ENCODE peak calls at places on chromosomes 6 and 20, in five cellular contexts. V is HCT116, I is transverse colon, J is neuronal stem cell, B is adrenal gland. H is an unnamed sample. For H3K4me1, the result is how much of the 10 kb centered on the place peaks cover.

GRCh38 chr6:50361641-50362331 is 312.1 kb upstream of the DEFB112 start:
- DNase-seq in V (no peak), I (no peak), J (no peak), B (no peak), H (no peak)

GRCh38 chr6:37125779-37126553 is 44.0 kb upstream of the PIM1 start:
- DNase-seq in V (no peak), I (no peak), J (peak), B (no peak), H (no peak)

GRCh38 chr6:15435468-15435867 is 189.6 kb downstream of the JARID2 start:
- DNase-seq in V (no peak), I (no peak), J (no peak), B (no peak), H (no peak)

GRCh38 chr20:63461364-63461763 is 11.1 kb downstream of the KCNQ2 start:
- DNase-seq in V (no peak), I (no peak), J (no peak), B (no peak), H (no peak)

GRCh38 chr6:23213193-23213592 is 643.8 kb downstream of the HDGFL1 start:
- DNase-seq in V (no peak), I (no peak), J (no peak), B (no peak), H (no peak)

GRCh38 chr6:49849121-49849907 is 17.0 kb downstream of the CRISP1 start:
- DNase-seq in V (peak), I (no peak), J (peak), B (no peak), H (no peak)

GRCh38 chr6:53664623-53665022 is 933 bp downstream of the KLHL31 start:
- DNase-seq in V (no peak), I (no peak), J (no peak), B (no peak), H (no peak)

GRCh38 chr20:3934628-3935027 is 45.4 kb downstream of the PANK2 start:
- DNase-seq in V (no peak), I (no peak), J (no peak), B (no peak), H (no peak)

GRCh38 chr20:57787151-57787968 is 77.5 kb upstream of the PMEPA1 start:
- DNase-seq in V (no peak), I (no peak), J (no peak), B (no peak), H (no peak)

GRCh38 chr6:56279346-56280080 is 32.1 kb upstream of the COL21A1 start:
- DNase-seq in V (peak), I (no peak), J (no peak), B (no peak), H (no peak)

GRCh38 chr6:3623451-3624267 is 127.9 kb downstream of the PXDC1 start:
- DNase-seq in V (no peak), I (no peak), J (no peak), B (no peak), H (no peak)

GRCh38 chr20:62952373-62953166 is at the start of gene SLC17A9:
- DNase-seq in V (peak), I (peak), J (no peak), B (no peak), H (peak)

GRCh38 chr6:11043961-11044711 is at the start of gene ELOVL2:
- DNase-seq in V (no peak), I (no peak), J (peak), B (peak), H (no peak)

GRCh38 chr20:3889489-3890409 is 562 bp downstream of the PANK2 start:
- DNase-seq in V (no peak), I (peak), J (no peak), B (peak), H (peak)

GRCh38 chr20:48633620-48634257 is 194.1 kb downstream of the PREX1 start:
- DNase-seq in V (no peak), I (no peak), J (no peak), B (no peak), H (no peak)

GRCh38 chr20:38126146-38126912 is 38.7 kb downstream of the TGM2 start:
- DNase-seq in V (no peak), I (no peak), J (no peak), B (no peak), H (no peak)

GRCh38 chr6:1424306-1424927 is 35.0 kb downstream of the FOXF2 start:
- DNase-seq in V (peak), I (peak), J (peak), B (peak), H (peak)

GRCh38 chr20:23386304-23387117 is 24.5 kb downstream of the GZF1 start:
- DNase-seq in V (no peak), I (no peak), J (no peak), B (no peak), H (no peak)

GRCh38 chr6:137787016-137787415 is 80.0 kb upstream of the TNFAIP3 start:
- DNase-seq in V (no peak), I (no peak), J (no peak), B (no peak), H (no peak)

GRCh38 chr20:19009071-19009688 is 195.6 kb downstream of the SCP2D1 start:
- DNase-seq in V (no peak), I (no peak), J (no peak), B (no peak), H (no peak)

GRCh38 chr20:36645998-36646397 is at the start of gene SLA2:
- DNase-seq in V (no peak), I (peak), J (no peak), B (no peak), H (no peak)

GRCh38 chr6:110430236-110430635 is 14.9 kb upstream of the DDO start:
- DNase-seq in V (no peak), I (no peak), J (no peak), B (no peak), H (no peak)

GRCh38 chr6:112468359-112468758 is 121.2 kb downstream of the RFPL4B start:
- DNase-seq in V (no peak), I (no peak), J (no peak), B (no peak), H (no peak)

GRCh38 chr6:139577124-139577800 is 202.8 kb upstream of the CITED2 start:
- DNase-seq in V (no peak), I (no peak), J (no peak), B (peak), H (no peak)

GRCh38 chr20:39107741-39108140 is 145.6 kb downstream of the DHX35 start:
- DNase-seq in V (peak), I (no peak), J (no peak), B (no peak), H (no peak)

GRCh38 chr20:33551778-33552177 is 61.9 kb downstream of the CBFA2T2 start:
- DNase-seq in V (no peak), I (no peak), J (no peak), B (no peak), H (no peak)

GRCh38 chr20:7926767-7927166 is 13.5 kb downstream of the HAO1 start:
- DNase-seq in V (peak), I (no peak), J (no peak), B (no peak), H (no peak)

GRCh38 chr6:11851405-11851804 is 72.8 kb upstream of the ADTRP start:
- DNase-seq in V (no peak), I (no peak), J (no peak), B (no peak), H (no peak)

GRCh38 chr20:46207031-46207549 is 89.0 kb downstream of the CD40 start:
- DNase-seq in V (no peak), I (no peak), J (no peak), B (peak), H (no peak)

GRCh38 chr6:34717466-34717865 is 20.9 kb upstream of the ILRUN start:
- DNase-seq in V (no peak), I (no peak), J (no peak), B (no peak), H (no peak)

GRCh38 chr6:80341330-80341729 is 234.9 kb downstream of the BCKDHB start:
- DNase-seq in V (no peak), I (no peak), J (no peak), B (no peak), H (no peak)

GRCh38 chr6:73299171-73300073 is 36.4 kb upstream of the KHDC1 start:
- DNase-seq in V (no peak), I (no peak), J (no peak), B (no peak), H (no peak)

GRCh38 chr6:29723666-29724588 is 693 bp downstream of the HLA-F start:
- DNase-seq in V (no peak), I (peak), J (no peak), B (peak), H (peak)

GRCh38 chr6:117907600-117908245 is 659 bp downstream of the SLC35F1 start:
- DNase-seq in V (no peak), I (no peak), J (peak), B (peak), H (no peak)

GRCh38 chr6:42818878-42819277 is 37.0 kb downstream of the BICRAL start:
- DNase-seq in V (no peak), I (no peak), J (no peak), B (no peak), H (no peak)

GRCh38 chr20:3000852-3001523 is 42.4 kb upstream of the GNRH2 start:
- DNase-seq in V (peak), I (no peak), J (peak), B (no peak), H (no peak)

DNA sequence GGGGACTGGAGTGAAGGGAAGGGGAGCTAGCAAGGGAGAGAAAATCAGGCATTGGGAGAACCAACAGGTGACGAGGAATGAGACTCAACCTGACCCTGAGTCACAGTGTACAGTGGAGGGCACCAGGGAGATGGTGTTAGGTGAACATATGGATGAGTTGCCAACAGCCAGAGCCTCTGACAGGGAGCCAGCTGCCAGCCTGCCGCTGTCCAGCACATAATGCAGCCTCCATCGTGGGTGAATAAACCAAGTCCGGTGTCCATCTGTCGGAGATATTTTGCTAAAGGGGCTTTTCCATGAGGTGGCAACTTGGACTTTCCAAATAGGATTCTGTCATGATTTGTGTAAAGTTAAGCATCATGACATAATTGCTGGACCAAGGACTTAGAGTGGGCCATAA is 88.1 kb downstream of the CDH4 start:
- DNase-seq in V (no peak), I (no peak), J (no peak), B (no peak), H (no peak)
- H3K27ac ChIP-seq in V (no peak), I (no peak), J (no peak), B (no peak), H (no peak)

DNA sequence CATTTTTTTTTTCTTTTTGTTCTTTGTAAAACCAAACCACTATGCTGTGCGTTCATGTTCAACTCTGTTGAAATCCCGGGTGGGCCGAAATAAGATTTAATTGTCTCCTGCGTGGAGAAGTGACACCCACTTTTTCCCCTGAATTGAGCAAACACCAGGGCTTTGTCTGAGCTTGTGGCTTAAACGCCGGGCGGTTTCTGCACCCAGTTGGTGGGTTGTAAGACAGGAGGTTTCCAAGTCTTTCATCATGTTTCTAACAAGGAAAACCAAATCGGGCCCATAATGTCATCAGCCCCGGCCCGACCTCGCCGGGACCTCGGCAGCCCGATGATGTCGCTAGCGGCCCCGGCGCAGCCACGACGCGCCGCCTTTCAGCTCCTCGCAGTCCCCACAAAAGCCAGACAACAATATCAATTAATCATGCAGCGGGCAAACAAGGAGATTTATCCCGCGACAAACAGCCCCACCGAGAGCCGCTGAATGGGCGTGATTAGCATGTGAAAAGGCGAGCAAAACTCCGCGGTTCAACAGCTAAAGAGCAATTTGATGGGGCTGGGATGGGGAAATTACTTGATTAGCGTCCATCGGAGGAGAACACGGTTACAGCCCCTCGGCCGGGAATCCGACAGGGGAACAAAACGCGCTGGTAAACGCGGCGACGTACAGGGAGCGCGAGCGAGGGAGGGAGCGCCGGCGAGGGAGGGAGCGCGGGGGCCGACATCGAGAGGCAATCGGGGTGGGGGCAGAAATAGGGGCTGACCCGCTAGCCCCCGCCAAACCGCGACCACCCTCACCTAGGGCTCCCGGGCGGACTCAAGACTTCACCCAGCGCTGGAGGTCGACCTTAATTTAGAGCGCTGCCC is 5.3 kb downstream of the LINC00237 start:
- DNase-seq in V (no peak), I (no peak), J (peak), B (no peak), H (no peak)
- H3K4me1 ChIP-seq in V (under half), I (under half), J (under half), B (under half), H (under half)

GRCh38 chr6:122043421-122043820 is 356.0 kb upstream of the HSF2 start:
- DNase-seq in V (no peak), I (no peak), J (no peak), B (no peak), H (no peak)
- H3K4me3 ChIP-seq in V (no peak), I (no peak), J (no peak), B (no peak), H (no peak)

DNA sequence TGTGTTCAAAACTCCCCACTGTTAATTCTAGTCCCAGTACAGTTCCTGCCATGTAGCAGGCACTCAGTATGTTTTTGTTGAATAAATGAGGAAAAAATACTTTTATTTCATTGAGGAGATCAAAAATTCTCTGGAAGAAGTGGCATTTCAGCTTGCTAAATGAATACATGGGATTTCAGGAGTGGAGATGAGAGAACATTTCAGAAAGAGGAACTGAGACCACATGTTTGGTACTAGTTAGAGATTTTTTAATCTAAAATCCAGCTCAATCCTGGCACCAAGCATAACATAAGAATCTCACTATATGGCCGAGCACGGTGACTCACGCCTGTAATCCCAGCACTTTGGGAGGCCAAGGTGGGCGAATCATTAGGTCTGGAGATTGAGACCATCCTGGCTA is 75.4 kb downstream of the BTBD9 start:
- DNase-seq in V (no peak), I (no peak), J (no peak), B (no peak), H (no peak)
- H3K27ac ChIP-seq in V (no peak), I (no peak), J (no peak), B (no peak), H (no peak)

GRCh38 chr6:152270301-152270925 is 366.7 kb downstream of the SYNE1 start:
- DNase-seq in V (no peak), I (no peak), J (no peak), B (no peak), H (no peak)

GRCh38 chr6:152272486-152272885 is 364.7 kb downstream of the SYNE1 start:
- DNase-seq in V (no peak), I (no peak), J (no peak), B (no peak), H (no peak)

GRCh38 chr6:152273638-152274037 is 363.5 kb downstream of the SYNE1 start:
- DNase-seq in V (no peak), I (no peak), J (peak), B (no peak), H (no peak)

GRCh38 chr6:152273002-152273401 is 364.2 kb downstream of the SYNE1 start:
- DNase-seq in V (no peak), I (peak), J (no peak), B (no peak), H (no peak)

DNA sequence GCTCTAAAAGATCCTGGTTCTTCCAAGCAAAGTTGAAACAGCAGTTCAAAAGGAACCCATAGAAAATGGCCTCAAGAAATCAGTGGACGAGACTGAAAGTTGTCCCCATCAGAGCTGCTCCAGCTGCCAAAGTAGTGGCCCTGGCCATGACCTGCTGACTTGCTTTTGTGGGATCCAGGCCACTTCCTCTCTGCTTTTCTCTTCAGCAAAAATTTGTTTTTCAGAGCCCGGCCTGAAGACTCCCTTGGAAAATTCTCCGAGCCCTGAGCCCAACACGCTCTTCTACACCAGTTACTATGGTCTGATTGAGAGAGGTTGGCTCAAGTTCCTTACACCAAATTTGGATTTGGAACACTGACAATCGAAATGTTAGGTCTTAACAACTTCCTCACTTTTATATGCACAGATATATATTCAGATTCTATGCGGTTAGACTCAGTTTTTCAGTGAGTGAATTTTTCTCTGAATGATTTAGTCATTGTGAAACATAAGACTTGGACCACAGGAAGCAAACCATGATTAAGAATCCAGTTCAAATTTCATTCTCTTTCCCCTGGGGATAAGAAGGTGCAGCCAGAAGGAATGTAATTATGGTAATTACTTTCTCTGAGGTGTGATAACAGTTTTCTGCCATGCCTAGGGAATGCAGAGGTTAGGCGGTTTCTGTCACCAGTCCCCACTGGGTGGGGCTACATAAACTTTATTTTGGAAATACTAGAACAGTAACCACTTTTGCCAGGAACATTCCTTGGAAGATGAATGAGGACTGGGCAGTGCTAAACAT is 365.3 kb downstream of the SYNE1 start:
- DNase-seq in V (no peak), I (peak), J (no peak), B (no peak), H (no peak)
- H3K4me1 ChIP-seq in V (under half), I (under half), J (under half), B (under half), H (under half)

H was measured in lung.